ENCODE peak calls at places on chromosomes 7 and 10, in five cellular contexts. P is HCT116, O is HepG2, D is K562, Z is GM12878. W is an unnamed sample. For H3K4me1, the result is how much of the 10 kb centered on the place peaks cover.

GRCh38 chr7:150830957-150831356 is 21.4 kb upstream of the AOC1 start:
- DNase-seq in P (no peak), O (no peak), D (no peak), Z (no peak), W (no peak)

GRCh38 chr10:115981056-115981455 is 291.9 kb downstream of the GFRA1 start:
- DNase-seq in P (no peak), O (no peak), D (no peak), Z (no peak), W (no peak)

GRCh38 chr7:100568936-100569844 is 4.5 kb downstream of the SAP25 start:
- DNase-seq in P (no peak), O (peak), D (peak), Z (no peak), W (peak)

GRCh38 chr7:6096581-6096980 is 65.4 kb downstream of the ANKRD61 start:
- DNase-seq in P (no peak), O (no peak), D (no peak), Z (no peak), W (no peak)

GRCh38 chr7:123675092-123675473 is 19.4 kb downstream of the LMOD2 start:
- DNase-seq in P (no peak), O (no peak), D (no peak), Z (no peak), W (no peak)

GRCh38 chr10:99612167-99612831 is 7.9 kb downstream of the SLC25A28 start:
- DNase-seq in P (peak), O (peak), D (peak), Z (no peak), W (peak)

GRCh38 chr10:119494224-119495060 is 48.1 kb downstream of the RGS10 start:
- DNase-seq in P (no peak), O (no peak), D (no peak), Z (no peak), W (no peak)

GRCh38 chr7:1460757-1461639 is 1.7 kb upstream of the MICALL2 start:
- DNase-seq in P (no peak), O (peak), D (peak), Z (no peak), W (no peak)

GRCh38 chr10:116688241-116688711 is 54.1 kb downstream of the HSPA12A start:
- DNase-seq in P (no peak), O (no peak), D (no peak), Z (no peak), W (no peak)

GRCh38 chr10:110076559-110077318 is 69.0 kb downstream of the ADD3 start:
- DNase-seq in P (peak), O (peak), D (peak), Z (peak), W (no peak)

GRCh38 chr7:22659741-22660140 is 67.3 kb upstream of the IL6 start:
- DNase-seq in P (no peak), O (no peak), D (no peak), Z (no peak), W (no peak)

GRCh38 chr10:84693006-84693405 is 364.6 kb downstream of the CCSER2 start:
- DNase-seq in P (no peak), O (no peak), D (no peak), Z (no peak), W (no peak)

GRCh38 chr10:16854623-16855022 is 37.4 kb upstream of the RSU1 start:
- DNase-seq in P (no peak), O (no peak), D (no peak), Z (no peak), W (no peak)

GRCh38 chr7:34596887-34597286 is 61.1 kb upstream of the NPSR1 start:
- DNase-seq in P (peak), O (peak), D (no peak), Z (no peak), W (peak)

GRCh38 chr10:126957111-126957510 is 51.9 kb downstream of the DOCK1 start:
- DNase-seq in P (no peak), O (no peak), D (no peak), Z (no peak), W (no peak)

GRCh38 chr10:30231709-30232108 is 117.4 kb downstream of the MTPAP start:
- DNase-seq in P (no peak), O (no peak), D (no peak), Z (no peak), W (no peak)

GRCh38 chr10:5629789-5630436 is 36.5 kb downstream of the ASB13 start:
- DNase-seq in P (peak), O (peak), D (peak), Z (peak), W (peak)

GRCh38 chr10:96719205-96719604 is 1.1 kb downstream of the PIK3AP1 start:
- DNase-seq in P (no peak), O (no peak), D (no peak), Z (no peak), W (no peak)

GRCh38 chr7:37833107-37833817 is 15.1 kb upstream of the NME8 start:
- DNase-seq in P (peak), O (peak), D (peak), Z (no peak), W (peak)

GRCh38 chr7:111051832-111052231 is 39.1 kb upstream of the LRRN3 start:
- DNase-seq in P (no peak), O (no peak), D (no peak), Z (no peak), W (no peak)

GRCh38 chr7:131727189-131727588 is 170.8 kb upstream of the PODXL start:
- DNase-seq in P (no peak), O (no peak), D (no peak), Z (no peak), W (no peak)

GRCh38 chr7:83681200-83681599 is 32.3 kb upstream of the SEMA3E start:
- DNase-seq in P (no peak), O (no peak), D (no peak), Z (no peak), W (no peak)

GRCh38 chr10:49154641-49155040 is 20.8 kb upstream of the FAM170B start:
- DNase-seq in P (no peak), O (no peak), D (peak), Z (no peak), W (no peak)

GRCh38 chr7:74569501-74570075 is 87.9 kb upstream of the GTF2I start:
- DNase-seq in P (no peak), O (no peak), D (peak), Z (no peak), W (peak)

GRCh38 chr10:22427890-22428571 is 82.7 kb downstream of the SPAG6 start:
- DNase-seq in P (peak), O (no peak), D (peak), Z (no peak), W (peak)

GRCh38 chr10:73940634-73941221 is 29.8 kb downstream of the PLAU start:
- DNase-seq in P (peak), O (peak), D (peak), Z (no peak), W (peak)

DNA sequence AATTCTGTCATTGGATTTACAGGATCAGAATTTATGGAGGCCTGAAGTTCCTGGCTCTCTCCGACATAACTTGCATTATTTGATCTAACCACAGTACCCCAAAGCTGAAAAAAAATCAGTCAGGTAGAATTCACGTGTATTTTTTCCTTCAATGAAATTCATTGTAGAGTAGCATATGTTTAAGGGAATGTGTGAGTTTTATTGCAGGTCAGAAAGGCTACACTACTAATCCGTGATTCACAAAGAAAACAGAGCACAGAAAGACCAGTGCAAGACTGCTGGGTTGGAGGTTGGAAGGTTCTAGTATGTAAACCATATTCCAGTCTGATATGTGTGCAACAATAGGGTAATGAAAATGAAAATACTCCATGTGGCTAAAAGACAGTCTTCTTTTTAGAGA is 247.0 kb upstream of the FERD3L start:
- DNase-seq in P (no peak), O (no peak), D (no peak), Z (no peak), W (no peak)
- TF ChIP-seq MAX in P (peak), O (no peak), D (no peak), Z (no peak), W (no peak)

DNA sequence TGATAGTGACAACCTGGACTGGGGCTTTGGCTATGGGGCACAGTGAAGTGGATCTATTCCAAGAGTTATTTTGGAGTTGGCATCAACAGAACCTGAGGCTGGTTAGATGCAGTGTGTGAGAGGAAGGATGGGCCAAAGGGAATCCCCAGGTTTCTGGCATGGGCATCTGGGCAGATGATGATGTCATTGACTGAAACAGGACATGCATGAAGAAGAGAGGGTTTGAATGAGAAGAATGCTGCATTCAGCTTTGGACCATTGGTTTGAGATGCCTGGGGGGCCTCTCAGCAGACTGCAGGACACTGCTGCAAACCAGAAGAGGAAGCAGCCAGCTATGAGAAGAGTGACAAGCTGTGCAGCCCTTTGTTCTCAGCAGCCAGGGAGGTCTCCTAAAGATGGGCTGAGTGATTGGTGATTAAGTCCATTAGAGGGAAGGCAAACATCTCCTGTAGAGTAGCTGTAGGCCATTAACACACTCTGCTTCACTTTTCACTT is 23.1 kb upstream of the PIK3CG start:
- DNase-seq in P (no peak), O (no peak), D (no peak), Z (no peak), W (peak)
- TF ChIP-seq ZBTB33 in P (no peak), O (no peak), D (no peak), Z (no peak), W (no peak)

DNA sequence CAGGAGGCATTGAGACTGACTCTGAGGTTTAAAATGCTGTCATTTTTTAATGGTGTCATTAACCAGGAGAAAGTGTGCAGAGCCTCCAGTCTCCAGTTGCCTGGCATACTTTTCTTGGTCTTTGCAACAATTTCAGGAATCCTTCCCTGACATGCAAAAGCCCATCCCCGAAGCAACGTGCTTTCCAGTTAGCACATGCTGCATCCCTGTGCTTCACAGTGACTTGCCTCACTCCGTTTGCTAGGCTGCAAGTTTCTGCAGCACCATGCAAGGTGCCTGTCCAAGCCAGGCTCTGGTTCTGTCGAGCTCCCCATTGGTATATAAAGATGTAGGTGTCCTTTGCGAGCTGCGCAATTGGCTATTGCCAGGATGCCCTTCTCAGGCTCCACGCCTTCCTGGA is 135.0 kb downstream of the GALNT17 start:
- DNase-seq in P (no peak), O (no peak), D (no peak), Z (no peak), W (no peak)
- H3K4me1 ChIP-seq in P (under half), O (under half), D (under half), Z (under half), W (under half)

GRCh38 chr7:81462672-81463071 is 307.2 kb downstream of the HGF start:
- DNase-seq in P (no peak), O (no peak), D (no peak), Z (no peak), W (no peak)

GRCh38 chr7:81460646-81461045 is 309.2 kb downstream of the HGF start:
- DNase-seq in P (no peak), O (no peak), D (peak), Z (no peak), W (no peak)

GRCh38 chr7:81459485-81459884 is 310.4 kb downstream of the HGF start:
- DNase-seq in P (no peak), O (no peak), D (peak), Z (no peak), W (no peak)

GRCh38 chr7:81460228-81460627 is 309.6 kb downstream of the HGF start:
- DNase-seq in P (no peak), O (no peak), D (no peak), Z (no peak), W (no peak)

GRCh38 chr7:81457858-81458522 is 311.9 kb downstream of the HGF start:
- DNase-seq in P (peak), O (no peak), D (no peak), Z (no peak), W (no peak)
- TF ChIP-seq MAX in P (no peak), O (no peak), D (no peak), Z (no peak), W (no peak)

GRCh38 chr7:98110249-98111022 is 3.8 kb downstream of the LMTK2 start:
- DNase-seq in P (no peak), O (peak), D (peak), Z (no peak), W (peak)

GRCh38 chr7:98112077-98112476 is 5.4 kb downstream of the LMTK2 start:
- DNase-seq in P (no peak), O (no peak), D (no peak), Z (no peak), W (no peak)

GRCh38 chr7:98106647-98107312 is at the start of gene LMTK2:
- DNase-seq in P (peak), O (peak), D (peak), Z (peak), W (peak)

GRCh38 chr7:98105942-98106544 is 619 bp upstream of the LMTK2 start:
- DNase-seq in P (no peak), O (peak), D (no peak), Z (no peak), W (no peak)

DNA sequence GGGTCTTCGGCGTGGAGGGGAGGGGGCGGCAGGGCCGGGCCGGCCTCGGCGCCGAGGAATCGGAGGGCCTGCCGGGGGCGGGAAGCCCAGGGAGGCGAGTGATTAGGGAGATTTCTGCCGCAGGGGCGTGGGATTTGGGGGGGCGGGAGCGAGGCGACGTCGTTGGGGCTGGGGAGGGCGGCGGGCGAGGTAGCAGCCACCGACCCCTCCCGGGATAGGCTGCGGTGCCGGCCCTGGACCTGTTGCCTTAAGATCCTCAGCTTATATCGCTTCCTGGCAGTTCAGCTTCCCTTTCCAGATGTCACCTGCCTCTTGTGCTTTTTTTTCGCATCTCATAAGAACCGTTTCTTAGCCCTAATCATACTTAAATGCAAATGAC is 640 bp downstream of the LMTK2 start:
- DNase-seq in P (no peak), O (no peak), D (peak), Z (no peak), W (no peak)
- TF ChIP-seq ZBTB33 in P (no peak), O (no peak), D (no peak), Z (no peak), W (no peak)

DNA sequence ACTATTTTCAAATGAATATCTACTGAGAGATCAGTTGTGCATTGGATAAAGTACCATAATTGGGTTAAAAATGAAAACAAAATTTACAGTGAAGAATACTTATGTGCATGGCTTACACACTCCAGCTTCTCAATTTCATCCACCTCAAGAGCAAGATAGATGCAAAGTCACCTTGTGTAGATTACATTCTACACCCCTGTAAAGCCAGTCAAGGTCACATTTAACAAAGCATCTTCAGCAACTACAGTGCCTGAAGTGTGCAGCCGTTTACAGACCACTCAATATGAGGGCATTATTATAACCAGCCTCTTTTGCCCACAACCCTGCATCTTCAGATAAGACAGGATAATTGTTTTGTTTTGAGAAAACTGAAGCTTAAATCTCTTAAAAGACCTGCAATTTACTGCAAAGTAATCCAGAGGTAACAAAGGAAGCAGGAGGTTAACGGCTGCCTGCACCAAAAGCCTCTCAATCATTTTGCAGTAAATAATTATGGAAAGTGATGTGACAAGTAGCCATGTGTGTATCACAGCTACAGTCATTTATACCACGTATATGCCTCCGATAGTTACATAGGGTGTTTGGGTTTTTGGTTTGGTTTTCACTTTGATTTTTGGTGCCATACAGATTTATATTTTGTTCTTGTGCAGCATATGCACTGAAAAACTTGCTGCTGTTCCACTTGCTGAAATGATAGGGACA is 4.9 kb downstream of the PURB start:
- DNase-seq in P (no peak), O (no peak), D (no peak), Z (no peak), W (no peak)
- H3K4me1 ChIP-seq in P (under half), O (half or more), D (half or more), Z (under half), W (under half)

GRCh38 chr7:30984359-30985107 is 20.8 kb downstream of the GHRHR start:
- DNase-seq in P (peak), O (no peak), D (no peak), Z (no peak), W (no peak)
- TF ChIP-seq MAX in P (no peak), O (no peak), D (no peak), Z (no peak), W (no peak)